ENCODE peak calls at places on chromosomes 16 and 17, in nine cellular contexts. T is pancreas; F is adrenal gland; P is body of pancreas; U is PC-3; S is A673; Z is CD8-positive, alpha-beta T cell; W is esophagus squamous epithelium; B is AG04450. O is an unnamed sample.

GRCh38 chr16:77060614-77061013 is 130.4 kb upstream of the MON1B start:
- DNase-seq in T (no peak), F (no peak), P (no peak), U (no peak), S (no peak), Z (no peak), W (no peak), B (no peak), O (no peak)

GRCh38 chr17:11330871-11331270 is 89.9 kb downstream of the SHISA6 start:
- DNase-seq in T (no peak), F (no peak), P (no peak), U (no peak), S (peak), Z (no peak), W (no peak), B (no peak), O (no peak)

GRCh38 chr17:30000001-30000754 is 58.7 kb downstream of the EFCAB5 start:
- DNase-seq in T (no peak), F (no peak), P (no peak), U (peak), S (peak), Z (no peak), W (no peak), B (no peak), O (no peak)

GRCh38 chr17:57561072-57561861 is 183.8 kb downstream of the CCDC182 start:
- DNase-seq in T (no peak), F (no peak), P (no peak), U (no peak), S (no peak), Z (no peak), W (no peak), B (no peak), O (no peak)

GRCh38 chr17:21354796-21355385 is 21.3 kb upstream of the KCNJ12 start:
- DNase-seq in T (no peak), F (no peak), P (no peak), U (no peak), S (no peak), Z (no peak), W (no peak), B (no peak), O (no peak)

GRCh38 chr17:57911021-57911420 is 44.2 kb downstream of the CUEDC1 start:
- DNase-seq in T (no peak), F (no peak), P (no peak), U (no peak), S (no peak), Z (no peak), W (no peak), B (no peak), O (no peak)

GRCh38 chr16:3186946-3187690 is 886 bp upstream of the OR1F1 start:
- DNase-seq in T (no peak), F (no peak), P (no peak), U (no peak), S (no peak), Z (no peak), W (no peak), B (no peak), O (no peak)

GRCh38 chr17:27990979-27991378 is 51.5 kb upstream of the NLK start:
- DNase-seq in T (no peak), F (no peak), P (no peak), U (no peak), S (no peak), Z (no peak), W (no peak), B (no peak), O (no peak)

GRCh38 chr16:10385725-10386516 is at the start of gene ATF7IP2:
- DNase-seq in T (peak), F (peak), P (peak), U (peak), S (peak), Z (peak), W (peak), B (peak), O (peak)

GRCh38 chr16:19555186-19555937 is at the start of gene VPS35L:
- DNase-seq in T (peak), F (peak), P (peak), U (peak), S (peak), Z (peak), W (peak), B (peak), O (peak)

GRCh38 chr16:61332461-61332860 is 703.8 kb downstream of the CDH8 start:
- DNase-seq in T (no peak), F (no peak), P (no peak), U (no peak), S (no peak), Z (no peak), W (no peak), B (no peak), O (no peak)

GRCh38 chr16:66014221-66014620 is 352.3 kb upstream of the CDH5 start:
- DNase-seq in T (no peak), F (no peak), P (no peak), U (no peak), S (no peak), Z (no peak), W (no peak), B (no peak), O (no peak)

GRCh38 chr17:8822401-8823035 is 23.4 kb upstream of the MFSD6L start:
- DNase-seq in T (no peak), F (no peak), P (no peak), U (no peak), S (no peak), Z (peak), W (no peak), B (no peak), O (no peak)

GRCh38 chr17:67050066-67050465 is 5.7 kb downstream of the CACNG1 start:
- DNase-seq in T (no peak), F (no peak), P (no peak), U (no peak), S (no peak), Z (no peak), W (no peak), B (no peak), O (peak)

GRCh38 chr17:979211-979538 is 401 bp downstream of the NXN start:
- DNase-seq in T (no peak), F (peak), P (no peak), U (no peak), S (no peak), Z (no peak), W (no peak), B (no peak), O (no peak)

GRCh38 chr17:32102697-32103096 is 39.6 kb upstream of the RHOT1 start:
- DNase-seq in T (no peak), F (no peak), P (no peak), U (no peak), S (no peak), Z (no peak), W (no peak), B (no peak), O (no peak)

GRCh38 chr17:41420134-41420533 is 4.3 kb downstream of the KRT37 start:
- DNase-seq in T (no peak), F (no peak), P (no peak), U (peak), S (no peak), Z (no peak), W (no peak), B (no peak), O (no peak)

GRCh38 chr16:51267676-51268075 is 116.6 kb upstream of the SALL1 start:
- DNase-seq in T (no peak), F (no peak), P (no peak), U (no peak), S (no peak), Z (no peak), W (no peak), B (no peak), O (no peak)

GRCh38 chr16:64579712-64580111 is 542.2 kb downstream of the CDH11 start:
- DNase-seq in T (no peak), F (no peak), P (no peak), U (no peak), S (no peak), Z (no peak), W (no peak), B (no peak), O (no peak)

GRCh38 chr16:22318690-22319358 is 21.6 kb downstream of the POLR3E start:
- DNase-seq in T (peak), F (peak), P (no peak), U (peak), S (peak), Z (peak), W (no peak), B (no peak), O (peak)

GRCh38 chr17:12996941-12997340 is 20.9 kb downstream of the ELAC2 start:
- DNase-seq in T (no peak), F (no peak), P (no peak), U (no peak), S (no peak), Z (no peak), W (no peak), B (no peak), O (no peak)

GRCh38 chr17:76864024-76864423 is 4.2 kb upstream of the MGAT5B start:
- DNase-seq in T (no peak), F (no peak), P (no peak), U (no peak), S (no peak), Z (no peak), W (no peak), B (no peak), O (no peak)

GRCh38 chr17:40023590-40024292 is 8.5 kb downstream of the CSF3 start:
- DNase-seq in T (peak), F (peak), P (peak), U (peak), S (no peak), Z (no peak), W (no peak), B (no peak), O (no peak)

GRCh38 chr16:58459344-58460218 is 40.4 kb upstream of the NDRG4 start:
- DNase-seq in T (no peak), F (peak), P (peak), U (peak), S (no peak), Z (no peak), W (no peak), B (no peak), O (no peak)
- H3K27ac ChIP-seq in T (no peak), F (peak), P (no peak), U (peak), S (no peak), Z (no peak), W (no peak), B (no peak), O (no peak)

DNA sequence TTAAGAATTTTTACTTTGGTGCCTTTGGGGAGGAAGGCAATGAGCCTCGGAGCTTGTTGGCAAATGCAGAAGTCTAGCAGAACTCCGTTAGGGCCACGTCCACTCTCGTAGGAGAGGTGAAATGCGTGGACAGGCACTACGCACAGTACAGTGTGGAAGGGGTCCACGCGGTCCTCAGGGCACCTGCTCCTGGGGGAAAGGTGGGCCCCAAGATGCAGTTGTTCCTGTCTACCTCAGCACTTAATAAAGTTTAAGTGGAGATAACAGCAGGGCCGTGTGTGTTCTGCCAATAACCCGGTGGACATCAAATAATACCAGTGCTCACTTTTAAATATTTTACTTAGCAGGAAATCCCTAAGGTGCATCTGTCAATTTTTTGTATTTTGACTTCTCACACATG is 1.8 kb downstream of the RAB11FIP3 start:
- DNase-seq in T (no peak), F (no peak), P (no peak), U (no peak), S (no peak), Z (no peak), W (no peak), B (no peak), O (no peak)
- H3K4me3 ChIP-seq in T (peak), F (no peak), P (peak), U (peak), S (peak), Z (peak), W (peak), B (peak), O (peak)

DNA sequence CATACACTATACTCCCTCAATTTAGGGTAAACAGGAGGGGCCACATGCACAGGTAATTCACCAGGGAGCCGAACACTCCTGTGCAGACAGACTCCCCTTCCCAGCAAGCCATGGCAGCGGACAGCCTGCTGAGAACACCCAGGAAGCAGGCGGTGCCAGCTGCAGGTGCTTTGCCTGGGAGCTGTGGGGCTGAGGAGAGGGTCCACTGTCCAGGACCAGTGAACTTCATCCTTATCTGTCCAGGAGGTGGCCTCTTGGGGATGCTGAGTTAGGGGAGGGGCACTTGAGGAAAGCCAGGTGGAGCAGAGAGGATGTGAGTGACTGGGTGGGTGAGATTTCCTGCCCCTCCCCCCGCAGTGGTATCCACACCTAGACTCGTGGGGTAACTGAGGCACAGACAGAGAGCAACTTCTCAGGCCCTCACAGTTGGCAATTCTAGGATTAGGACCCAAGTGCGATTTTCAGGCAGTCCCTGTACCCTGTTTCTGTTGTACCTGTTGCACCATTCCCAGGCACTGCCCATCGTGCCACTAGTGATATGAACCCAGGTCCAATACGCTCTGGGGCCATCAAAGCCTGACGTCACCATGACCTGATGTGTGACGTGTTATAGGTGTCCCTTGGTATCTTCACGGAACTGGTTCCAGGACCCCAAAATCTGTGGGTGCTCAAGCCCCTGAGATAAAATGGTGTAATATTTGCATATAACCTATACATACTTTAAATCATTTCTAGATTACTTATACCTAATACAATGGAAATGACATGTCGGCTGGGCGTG is 1.2 kb downstream of the GRN start:
- DNase-seq in T (no peak), F (no peak), P (no peak), U (no peak), S (no peak), Z (no peak), W (no peak), B (no peak), O (no peak)
- TF ChIP-seq CTCF in T (no peak), F (no peak), P (no peak), U (no peak), S (no peak), Z (no peak), W (no peak), B (no peak), O (peak)

GRCh38 chr17:4185656-4186055 is 42.7 kb downstream of the CYB5D2 start:
- DNase-seq in T (no peak), F (no peak), P (no peak), U (no peak), S (no peak), Z (no peak), W (no peak), B (no peak), O (no peak)

GRCh38 chr17:4186244-4186920 is 43.4 kb downstream of the CYB5D2 start:
- DNase-seq in T (no peak), F (no peak), P (no peak), U (no peak), S (no peak), Z (no peak), W (no peak), B (no peak), O (no peak)

GRCh38 chr17:4189280-4189679 is 46.3 kb downstream of the CYB5D2 start:
- DNase-seq in T (no peak), F (no peak), P (no peak), U (no peak), S (no peak), Z (no peak), W (no peak), B (no peak), O (no peak)

GRCh38 chr17:4188076-4188475 is 45.1 kb downstream of the CYB5D2 start:
- DNase-seq in T (no peak), F (no peak), P (no peak), U (no peak), S (no peak), Z (no peak), W (no peak), B (no peak), O (no peak)

DNA sequence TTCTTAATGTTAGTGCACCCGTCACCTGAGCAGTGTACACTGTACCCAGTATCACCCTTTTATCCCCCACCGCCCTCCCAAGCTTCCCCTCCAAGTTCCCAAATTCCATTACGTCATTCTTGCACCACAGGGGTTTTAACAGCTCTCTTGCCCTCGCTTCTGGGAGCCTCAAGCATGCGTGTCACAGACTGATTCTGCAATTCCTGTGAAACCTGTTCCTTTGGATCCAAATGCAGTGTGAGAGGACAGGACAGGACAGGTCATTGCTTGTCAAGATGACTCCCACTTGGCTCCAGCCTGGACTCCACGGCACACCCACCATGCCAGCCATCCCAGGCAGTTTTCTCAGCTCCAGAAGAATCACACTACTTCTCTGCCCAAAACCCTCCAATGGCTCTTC is 44.1 kb downstream of the CYB5D2 start:
- DNase-seq in T (no peak), F (no peak), P (no peak), U (no peak), S (peak), Z (no peak), W (no peak), B (no peak), O (no peak)
- H3K27ac ChIP-seq in T (no peak), F (peak), P (no peak), U (no peak), S (peak), Z (no peak), W (peak), B (no peak), O (peak)

DNA sequence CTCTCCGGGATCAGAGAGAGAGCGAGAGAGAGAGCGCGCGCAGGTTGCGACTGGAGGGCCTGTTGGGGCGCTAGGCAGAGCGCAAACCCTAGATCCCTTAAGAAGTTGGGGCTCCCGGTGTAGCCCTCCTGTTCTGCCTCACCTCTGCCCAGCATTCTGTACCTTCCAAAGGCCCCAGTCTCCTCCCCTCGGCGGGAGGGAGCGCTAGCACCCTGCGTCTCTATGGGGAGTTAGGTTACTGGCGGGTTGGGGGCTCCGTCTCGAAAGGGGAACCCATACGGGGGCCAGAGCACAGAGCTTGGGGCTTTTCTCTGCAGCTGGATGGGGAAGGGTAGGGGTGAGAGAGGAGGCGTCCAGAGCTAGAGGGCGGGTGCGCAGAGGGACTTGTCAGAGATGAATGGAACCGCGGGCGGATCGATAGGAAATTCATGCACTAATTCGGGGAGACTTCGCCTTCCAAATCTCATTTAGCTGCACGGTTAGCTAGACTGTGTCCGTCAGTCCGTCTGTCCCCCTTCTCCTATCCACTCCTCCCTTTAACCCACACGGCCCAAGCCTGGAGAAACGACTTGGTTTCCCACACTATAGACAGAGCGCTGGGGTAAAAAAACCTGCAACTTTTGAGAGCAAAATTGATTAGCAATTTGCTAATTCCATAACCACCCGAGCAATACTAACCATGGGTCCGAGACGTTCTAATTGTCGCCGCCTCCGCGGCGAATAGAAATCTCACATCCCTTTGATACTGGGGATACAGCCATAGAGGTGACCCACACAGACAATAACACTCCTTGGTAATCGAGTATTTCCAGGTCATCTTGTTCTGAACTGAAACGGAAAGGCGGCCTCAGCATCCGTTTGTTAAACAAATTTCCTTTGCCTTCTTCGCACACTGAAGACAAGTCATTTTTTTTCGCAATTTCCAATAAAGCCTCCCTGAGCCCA is 738 bp upstream of the HOXB4 start:
- DNase-seq in T (no peak), F (no peak), P (no peak), U (no peak), S (no peak), Z (no peak), W (no peak), B (no peak), O (no peak)
- H3K4me3 ChIP-seq in T (peak), F (no peak), P (no peak), U (no peak), S (peak), Z (peak), W (peak), B (peak), O (no peak)

GRCh38 chr16:71214771-71215381 is 15.6 kb downstream of the HYDIN start:
- DNase-seq in T (no peak), F (no peak), P (no peak), U (peak), S (peak), Z (no peak), W (no peak), B (no peak), O (no peak)
- TF ChIP-seq CTCF in T (no peak), F (no peak), P (no peak), U (peak), S (no peak), Z (no peak), W (no peak), B (no peak), O (no peak)

DNA sequence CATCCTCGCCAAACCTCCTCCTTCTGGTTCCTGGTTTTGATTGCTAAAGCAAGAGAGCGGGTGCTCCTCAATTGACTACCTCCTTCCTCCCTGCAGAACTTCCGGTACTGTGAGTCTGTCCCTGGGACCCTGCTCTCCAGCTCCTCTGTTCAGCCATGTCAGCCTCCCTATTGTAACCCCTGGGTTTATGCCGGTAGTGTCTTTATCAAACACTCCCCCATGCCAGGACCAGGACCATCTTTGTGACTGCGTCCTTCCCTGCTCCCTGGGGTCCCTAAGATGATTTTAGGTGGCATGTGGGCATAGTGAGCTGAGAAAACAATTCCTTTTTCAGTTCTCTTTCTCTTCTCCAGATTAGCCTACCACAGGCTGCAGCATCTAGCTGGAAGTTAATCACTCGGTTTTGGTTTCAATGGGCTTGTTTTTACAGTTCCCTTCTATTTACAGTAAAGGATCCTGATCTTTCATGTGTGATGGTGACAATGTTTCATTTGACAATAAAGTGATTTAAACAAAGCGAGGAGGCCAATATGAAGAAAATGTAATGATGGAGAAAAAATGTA is 27.7 kb upstream of the IL21R start:
- DNase-seq in T (no peak), F (no peak), P (no peak), U (no peak), S (no peak), Z (peak), W (no peak), B (no peak), O (no peak)
- H3K27ac ChIP-seq in T (no peak), F (peak), P (no peak), U (no peak), S (no peak), Z (no peak), W (no peak), B (no peak), O (peak)

O was measured in dorsolateral prefrontal cortex.